ENCODE peak calls at places on chromosomes 11 and 22, in four cellular contexts. W, R, X and G are unnamed samples. For H3K27me3, the result is how much of the 10 kb centered on the place peaks cover.

GRCh38 chr22:48431014-48431413 is 1396.7 kb downstream of the BRD1 start:
- DNase-seq in W (no peak), R (no peak), X (no peak), G (no peak)

GRCh38 chr11:70863186-70863585 is 389.2 kb downstream of the SHANK2 start:
- DNase-seq in W (no peak), R (no peak), X (no peak), G (no peak)

GRCh38 chr22:22710719-22711531 is 66.5 kb downstream of the GGTLC2 start:
- DNase-seq in W (peak), R (peak), X (no peak), G (peak)

GRCh38 chr22:19402642-19403191 is 28.8 kb downstream of the HIRA start:
- DNase-seq in W (no peak), R (no peak), X (no peak), G (no peak)

GRCh38 chr22:41359376-41359775 is 22.4 kb upstream of the TEF start:
- DNase-seq in W (no peak), R (no peak), X (no peak), G (no peak)

GRCh38 chr11:105211806-105212531 is 72.4 kb upstream of the CARD18 start:
- DNase-seq in W (no peak), R (no peak), X (no peak), G (no peak)

GRCh38 chr11:62574363-62575057 is 819 bp upstream of the EEF1G start:
- DNase-seq in W (no peak), R (no peak), X (no peak), G (no peak)

GRCh38 chr11:111911563-111912401 is at the start of gene CRYAB:
- DNase-seq in W (peak), R (no peak), X (no peak), G (no peak)

GRCh38 chr22:36546092-36546804 is 17.3 kb upstream of the EIF3D start:
- DNase-seq in W (peak), R (peak), X (no peak), G (peak)

GRCh38 chr22:37628830-37629229 is 10.6 kb upstream of the SH3BP1 start:
- DNase-seq in W (no peak), R (no peak), X (no peak), G (no peak)

GRCh38 chr22:40325315-40325714 is 21.0 kb upstream of the ADSL start:
- DNase-seq in W (no peak), R (no peak), X (no peak), G (no peak)

GRCh38 chr11:120034881-120035620 is 102.9 kb downstream of the TRIM29 start:
- DNase-seq in W (no peak), R (peak), X (no peak), G (no peak)

GRCh38 chr11:70055444-70055843 is 22.7 kb upstream of the ANO1 start:
- DNase-seq in W (no peak), R (no peak), X (no peak), G (no peak)

GRCh38 chr11:95257596-95257995 is 26.6 kb upstream of the SESN3 start:
- DNase-seq in W (no peak), R (no peak), X (no peak), G (no peak)

GRCh38 chr11:128610765-128611617 is 23.6 kb upstream of the ETS1 start:
- DNase-seq in W (no peak), R (no peak), X (peak), G (no peak)

GRCh38 chr11:25052844-25053243 is 556.0 kb downstream of the LUZP2 start:
- DNase-seq in W (no peak), R (no peak), X (no peak), G (no peak)

GRCh38 chr11:2930705-2931415 is 1.6 kb upstream of the PHLDA2 start:
- DNase-seq in W (peak), R (peak), X (peak), G (peak)

GRCh38 chr11:83677730-83678129 is 391.6 kb upstream of the CCDC90B start:
- DNase-seq in W (no peak), R (no peak), X (no peak), G (no peak)

GRCh38 chr11:118921121-118921928 is 4.4 kb downstream of the BCL9L start:
- DNase-seq in W (peak), R (peak), X (no peak), G (no peak)

GRCh38 chr22:44202261-44202789 is 21.6 kb downstream of the PARVG start:
- DNase-seq in W (no peak), R (no peak), X (no peak), G (no peak)
- H3K27me3 ChIP-seq in W (under half), R (under half), X (under half), G (under half)

GRCh38 chr11:16843307-16843706 is 104.9 kb downstream of the C11orf58 start:
- DNase-seq in W (peak), R (no peak), X (no peak), G (no peak)
- TF ChIP-seq SUZ12 in W (no peak), R (no peak), X (no peak), G (no peak)

GRCh38 chr11:86580535-86580934 is 91.9 kb downstream of the ME3 start:
- DNase-seq in W (no peak), R (no peak), X (no peak), G (no peak)
- H3K27me3 ChIP-seq in W (under half), R (under half), X (under half), G (under half)

DNA sequence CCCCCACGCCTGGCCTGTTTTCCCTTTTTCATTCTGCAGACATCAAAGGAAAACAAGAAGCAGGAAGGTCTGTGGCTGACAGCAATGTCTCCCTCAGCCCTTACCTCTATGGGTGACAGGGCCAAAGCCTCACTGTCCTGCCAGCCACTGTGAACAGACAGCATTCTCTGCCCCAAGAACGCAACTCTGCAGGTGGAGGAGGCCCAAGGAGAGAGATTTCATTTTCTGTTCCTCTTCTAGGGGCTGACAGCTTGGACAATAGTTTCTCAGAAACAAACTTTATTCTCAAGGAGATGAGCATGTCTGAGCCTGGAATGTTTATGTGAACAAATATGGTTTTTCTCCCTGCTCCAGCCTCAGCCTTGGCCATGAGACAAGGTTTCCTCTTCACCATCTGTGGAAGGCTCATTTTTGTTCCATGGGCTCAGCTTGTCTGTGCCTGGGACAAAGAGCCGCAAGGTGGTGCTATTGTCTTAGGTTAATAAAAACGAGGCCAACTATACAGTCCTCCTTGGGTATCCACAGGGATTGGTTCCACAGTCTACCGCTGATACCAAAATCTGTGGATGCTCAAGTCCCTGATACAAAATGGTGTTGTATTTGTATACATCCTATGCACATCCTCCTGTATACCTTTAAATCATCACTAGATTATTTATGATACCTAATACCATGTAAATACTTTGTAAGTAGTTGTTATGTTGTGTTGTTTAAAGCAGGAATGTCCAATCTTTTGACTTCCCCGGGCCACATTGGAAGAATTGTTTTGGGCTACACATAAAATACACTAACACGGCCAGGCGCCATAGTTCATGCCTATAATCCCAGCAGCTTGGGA is 5.8 kb downstream of the PIWIL3 start:
- DNase-seq in W (peak), R (peak), X (no peak), G (peak)
- TF ChIP-seq SUZ12 in W (no peak), R (no peak), X (no peak), G (no peak)

DNA sequence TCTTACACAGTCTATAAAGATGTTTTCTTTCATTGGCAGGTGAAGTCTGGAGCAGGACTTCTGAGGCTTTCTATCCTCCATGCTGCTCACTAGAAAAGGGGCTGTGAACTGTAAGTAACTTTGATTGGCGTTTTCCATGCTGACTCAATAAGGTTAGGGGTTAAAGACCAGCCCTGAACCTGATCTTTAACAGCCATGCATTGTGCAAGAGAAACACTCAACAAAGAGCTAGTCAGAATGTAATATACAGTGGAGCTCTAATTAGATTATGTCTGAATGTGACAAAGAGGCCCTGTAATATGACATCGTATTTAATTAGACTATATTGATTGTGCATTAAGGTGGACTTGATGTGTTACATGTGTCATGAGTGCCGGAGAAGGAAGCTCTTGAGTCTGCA is 70.5 kb downstream of the PKNOX2 start:
- DNase-seq in W (peak), R (no peak), X (no peak), G (no peak)
- H3K27me3 ChIP-seq in W (under half), R (under half), X (under half), G (under half)

GRCh38 chr22:50061141-50061823 is 3.2 kb upstream of the TTLL8 start:
- DNase-seq in W (no peak), R (no peak), X (no peak), G (no peak)

GRCh38 chr22:50061824-50062355 is 3.8 kb upstream of the TTLL8 start:
- DNase-seq in W (no peak), R (no peak), X (no peak), G (no peak)

GRCh38 chr22:50059881-50060262 is 1.8 kb upstream of the TTLL8 start:
- DNase-seq in W (no peak), R (no peak), X (no peak), G (no peak)

GRCh38 chr22:50059185-50059880 is 1.2 kb upstream of the TTLL8 start:
- DNase-seq in W (peak), R (no peak), X (no peak), G (peak)

GRCh38 chr22:50060441-50061140 is 2.5 kb upstream of the TTLL8 start:
- DNase-seq in W (no peak), R (no peak), X (no peak), G (no peak)
- TF ChIP-seq SUZ12 in W (no peak), R (no peak), X (no peak), G (no peak)